ENCODE peak calls at places on chromosomes 6 and 20, in six cellular contexts. D, W, M, L, I and U are unnamed samples. For H3K4me1, the result is how much of the 10 kb centered on the place peaks cover.

GRCh38 chr20:8829232-8829631 is 239.7 kb upstream of the PLCB4 start:
- DNase-seq in D (no peak), I (no peak), L (no peak), W (peak), M (no peak), U (no peak)

GRCh38 chr6:121823437-121823851 is 388.0 kb downstream of the GJA1 start:
- DNase-seq in W (no peak), L (no peak), D (no peak), M (no peak), I (no peak), U (peak)

GRCh38 chr6:80548496-80548895 is 442.0 kb downstream of the BCKDHB start:
- DNase-seq in I (no peak), W (no peak), L (no peak), M (no peak), D (no peak), U (no peak)

GRCh38 chr6:75850026-75850385 is 101.0 kb downstream of the MYO6 start:
- DNase-seq in W (no peak), M (no peak), L (no peak), D (no peak), I (no peak), U (no peak)

GRCh38 chr6:150713876-150714275 is 114.2 kb downstream of the PLEKHG1 start:
- DNase-seq in M (no peak), D (no peak), W (no peak), L (no peak), I (no peak), U (no peak)

GRCh38 chr20:24376523-24377085 is 92.8 kb upstream of the SYNDIG1 start:
- DNase-seq in I (no peak), M (no peak), W (no peak), L (no peak), D (no peak), U (no peak)

GRCh38 chr20:32964575-32964974 is 39.7 kb downstream of the SUN5 start:
- DNase-seq in W (no peak), M (no peak), L (no peak), D (no peak), I (no peak), U (no peak)

GRCh38 chr6:170178561-170179477 is 112.1 kb downstream of the DLL1 start:
- DNase-seq in W (no peak), D (no peak), I (peak), L (peak), M (no peak), U (no peak)

GRCh38 chr6:157982580-157983438 is 1.1 kb downstream of the SYNJ2 start:
- DNase-seq in W (peak), M (no peak), I (no peak), L (peak), D (no peak), U (peak)

GRCh38 chr6:128208851-128209580 is 308.2 kb upstream of the THEMIS start:
- DNase-seq in W (no peak), L (no peak), D (no peak), M (no peak), I (no peak), U (no peak)

GRCh38 chr6:151324079-151324825 is 67.1 kb downstream of the ZBTB2 start:
- DNase-seq in M (peak), I (peak), L (peak), D (peak), W (peak), U (peak)

GRCh38 chr6:43495409-43495941 is 14.7 kb downstream of the LRRC73 start:
- DNase-seq in I (no peak), L (peak), W (no peak), D (no peak), M (no peak), U (no peak)

GRCh38 chr20:38658879-38659612 is 57.4 kb downstream of the ARHGAP40 start:
- DNase-seq in I (no peak), M (peak), L (no peak), W (peak), D (no peak), U (peak)

GRCh38 chr6:32668226-32668747 is 1.8 kb upstream of the HLA-DQB1 start:
- DNase-seq in W (no peak), D (no peak), I (no peak), L (peak), M (peak), U (peak)

GRCh38 chr20:34066476-34067090 is 45.5 kb downstream of the EIF2S2 start:
- DNase-seq in L (no peak), W (no peak), M (no peak), D (no peak), I (no peak), U (no peak)

GRCh38 chr6:30061766-30062458 is 847 bp downstream of the POLR1H start:
- DNase-seq in L (peak), M (peak), I (peak), W (no peak), D (no peak), U (peak)

GRCh38 chr6:95093154-95093553 is 484.2 kb upstream of the MANEA start:
- DNase-seq in L (no peak), I (no peak), D (no peak), W (no peak), M (no peak), U (no peak)

GRCh38 chr20:7637184-7637583 is 303.1 kb downstream of the HAO1 start:
- DNase-seq in D (no peak), L (no peak), M (no peak), W (no peak), I (no peak), U (no peak)

GRCh38 chr6:79538481-79538971 is 1.3 kb upstream of the LCA5 start:
- DNase-seq in M (no peak), I (no peak), D (no peak), W (no peak), L (no peak), U (no peak)

GRCh38 chr6:136036071-136036380 is 184.5 kb downstream of the PDE7B start:
- DNase-seq in W (no peak), D (no peak), L (no peak), M (no peak), I (no peak), U (no peak)

GRCh38 chr6:32169211-32169610 is 4.8 kb downstream of the EGFL8 start:
- DNase-seq in I (no peak), D (no peak), L (no peak), M (no peak), W (no peak), U (no peak)

GRCh38 chr6:73353636-73354388 is at the start of gene DPPA5:
- DNase-seq in W (no peak), L (no peak), D (no peak), I (no peak), M (no peak), U (no peak)

GRCh38 chr6:15969236-15969778 is 159.6 kb upstream of the MYLIP start:
- DNase-seq in D (no peak), W (no peak), I (no peak), M (no peak), L (no peak), U (no peak)

DNA sequence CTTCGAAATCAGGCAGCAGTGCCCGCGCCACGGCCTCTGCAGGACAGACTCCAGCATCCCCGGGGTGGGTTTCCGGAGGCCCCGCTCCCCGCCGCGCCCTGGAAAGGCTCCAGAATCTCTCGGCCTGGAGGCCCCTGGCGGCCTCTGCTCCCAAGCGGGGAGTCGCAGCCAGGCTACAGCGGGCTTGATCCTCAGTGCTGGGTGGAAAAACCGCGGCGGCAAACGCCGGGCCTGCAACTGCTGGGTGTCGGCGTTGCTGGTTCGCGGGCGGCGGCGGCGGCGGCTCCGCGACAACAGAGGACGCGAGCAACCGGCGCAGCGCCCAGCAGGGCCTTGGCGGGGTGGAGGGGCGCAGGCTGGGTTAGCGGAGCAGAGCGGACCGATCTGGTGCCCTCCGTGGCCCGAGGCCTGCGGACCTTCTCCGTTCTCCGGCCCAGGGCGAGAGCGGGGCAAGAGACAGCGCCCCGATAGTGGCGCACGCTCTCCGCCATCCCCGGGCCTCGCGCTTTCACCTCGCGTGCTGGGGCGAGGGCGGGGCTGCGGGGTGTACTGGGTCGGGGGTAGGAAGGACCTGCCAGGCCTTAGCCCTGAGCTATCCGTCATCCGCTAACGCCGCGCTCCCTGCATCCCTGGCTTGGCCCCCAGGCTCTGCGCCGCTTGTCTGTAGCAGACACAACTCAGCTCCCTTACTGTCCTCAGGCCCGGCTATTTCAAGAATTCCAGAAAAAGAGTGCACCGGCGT is 3.4 kb upstream of the ZNF292 start:
- DNase-seq in D (peak), L (peak), M (peak), W (no peak), I (peak), U (peak)
- TF ChIP-seq POLR2A in D (peak), L (no peak), M (peak), W (no peak), I (no peak), U (peak)

DNA sequence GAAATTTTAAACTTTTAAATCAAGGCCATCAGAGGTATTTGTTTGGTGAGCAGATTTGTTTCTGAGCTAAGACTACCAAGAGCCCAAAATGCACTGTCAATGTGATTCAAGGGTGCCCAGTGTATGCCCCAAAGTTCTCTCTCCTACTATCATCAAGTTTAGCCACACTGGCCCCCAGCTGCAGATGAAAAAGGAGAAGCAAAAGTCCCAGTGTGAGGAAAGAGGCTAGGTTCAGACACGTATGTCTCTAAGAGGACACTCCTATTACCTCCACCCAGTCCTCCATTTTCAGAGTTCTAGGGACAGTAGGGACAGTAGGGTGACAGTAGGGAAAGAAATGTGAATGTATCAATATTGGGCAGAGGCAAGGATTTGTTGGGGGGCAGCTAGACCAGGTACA is 230.8 kb downstream of the CD83 start:
- DNase-seq in L (no peak), I (no peak), M (no peak), W (no peak), D (no peak), U (no peak)
- H3K4me3 ChIP-seq in L (no peak), I (no peak), M (no peak), W (no peak), D (no peak), U (no peak)

GRCh38 chr6:109475625-109476024 is 7.4 kb downstream of the ZBTB24 start:
- DNase-seq in I (no peak), D (no peak), W (no peak), M (no peak), L (no peak), U (no peak)

GRCh38 chr6:109477184-109477583 is 5.8 kb downstream of the ZBTB24 start:
- DNase-seq in L (no peak), M (no peak), W (no peak), I (no peak), D (no peak), U (no peak)

GRCh38 chr6:109472132-109472995 is 10.7 kb downstream of the ZBTB24 start:
- DNase-seq in M (no peak), I (no peak), D (no peak), W (no peak), L (no peak), U (peak)

GRCh38 chr6:109473120-109473519 is 9.9 kb downstream of the ZBTB24 start:
- DNase-seq in D (no peak), W (no peak), L (no peak), M (no peak), I (no peak), U (no peak)

GRCh38 chr6:109474995-109475394 is 8.0 kb downstream of the ZBTB24 start:
- DNase-seq in D (no peak), I (no peak), L (no peak), M (no peak), W (no peak), U (no peak)
- H3K4me1 ChIP-seq in D (under half), I (under half), L (under half), M (under half), W (under half), U (under half)

GRCh38 chr6:84028350-84028749 is 5.2 kb upstream of the MRAP2 start:
- DNase-seq in M (no peak), W (no peak), I (no peak), L (no peak), D (no peak), U (no peak)
- TF ChIP-seq POLR2A in M (no peak), W (no peak), I (no peak), L (no peak), D (no peak), U (no peak)